ENCODE peak calls at places on chromosomes 2 and 18, in six cellular contexts. S is PC-9; L is CD8-positive, alpha-beta T cell; F is HCT116; B is CD4-positive, CD25-positive, alpha-beta regulatory T cell; T is GM12878. C is an unnamed sample.
A peak's percentile ranks its signal among the peaks of the same experiment; 100 is the strongest.

GRCh38 chr2:174121612-174122011 is 126.7 kb downstream of the OLA1 start:
- DNase-seq in S (peak; percentile 18), L (no peak), F (peak; percentile 88), B (no peak), T (no peak), C (no peak)

GRCh38 chr2:217794133-217794986 is 208.4 kb downstream of the TNS1 start:
- DNase-seq in S (no peak), L (no peak), F (no peak), B (no peak), T (no peak), C (no peak)

GRCh38 chr2:158366342-158366741 is 90.2 kb downstream of the CCDC148 start:
- DNase-seq in S (no peak), L (no peak), F (no peak), B (no peak), T (no peak), C (no peak)

GRCh38 chr2:27863146-27863545 is 27.0 kb downstream of the RBKS start:
- DNase-seq in S (no peak), L (no peak), F (no peak), B (no peak), T (no peak), C (no peak)

GRCh38 chr18:35407871-35408481 is 30.8 kb upstream of the ZNF396 start:
- DNase-seq in S (peak; percentile 17), L (peak; percentile 21), F (peak; percentile 63), B (peak; percentile 71), T (no peak), C (peak; percentile 45)

GRCh38 chr2:187658952-187659525 is 104.8 kb upstream of the TFPI start:
- DNase-seq in S (no peak), L (no peak), F (peak; percentile 21), B (no peak), T (no peak), C (no peak)

GRCh38 chr2:111123751-111124150 is 3.0 kb downstream of the BCL2L11 start:
- DNase-seq in S (no peak), L (no peak), F (no peak), B (no peak), T (no peak), C (no peak)

GRCh38 chr2:37378411-37378810 is 34.0 kb downstream of the QPCT start:
- DNase-seq in S (peak; percentile 72), L (no peak), F (peak; percentile 35), B (no peak), T (no peak), C (no peak)

GRCh38 chr2:100781523-100782375 is 38.2 kb upstream of the NPAS2 start:
- DNase-seq in S (no peak), L (no peak), F (no peak), B (no peak), T (no peak), C (no peak)

GRCh38 chr2:19035238-19035637 is 323.2 kb downstream of the OSR1 start:
- DNase-seq in S (no peak), L (no peak), F (no peak), B (no peak), T (no peak), C (no peak)

GRCh38 chr2:210673117-210673516 is 116.7 kb downstream of the CPS1 start:
- DNase-seq in S (no peak), L (no peak), F (no peak), B (no peak), T (no peak), C (no peak)

GRCh38 chr2:56971383-56971974 is 787.7 kb downstream of the CCDC85A start:
- DNase-seq in S (no peak), L (no peak), F (no peak), B (no peak), T (no peak), C (no peak)

GRCh38 chr2:178306351-178307073 is 112.2 kb downstream of the OSBPL6 start:
- DNase-seq in S (peak; percentile 38), L (no peak), F (peak; percentile 24), B (peak; percentile 55), T (peak; percentile 31), C (peak; percentile 38)

GRCh38 chr18:79129120-79129519 is 59.9 kb downstream of the ATP9B start:
- DNase-seq in S (no peak), L (no peak), F (no peak), B (no peak), T (no peak), C (no peak)

GRCh38 chr2:108616731-108617161 is 82.5 kb downstream of the LIMS1 start:
- DNase-seq in S (no peak), L (no peak), F (no peak), B (no peak), T (no peak), C (no peak)

GRCh38 chr18:7626922-7627440 is 59.9 kb downstream of the PTPRM start:
- DNase-seq in S (peak; percentile 52), L (no peak), F (no peak), B (no peak), T (no peak), C (no peak)

GRCh38 chr18:79784965-79785770 is 12.6 kb upstream of the KCNG2 start:
- DNase-seq in S (no peak), L (no peak), F (no peak), B (no peak), T (no peak), C (no peak)

GRCh38 chr2:7019191-7019590 is 102.0 kb downstream of the RNF144A start:
- DNase-seq in S (no peak), L (no peak), F (no peak), B (no peak), T (no peak), C (no peak)
- H3K27ac ChIP-seq in S (no peak overlapping the region), L (no peak overlapping the region), F (no peak overlapping the region), B (no peak overlapping the region), T (no peak overlapping the region), C (no peak overlapping the region)

DNA sequence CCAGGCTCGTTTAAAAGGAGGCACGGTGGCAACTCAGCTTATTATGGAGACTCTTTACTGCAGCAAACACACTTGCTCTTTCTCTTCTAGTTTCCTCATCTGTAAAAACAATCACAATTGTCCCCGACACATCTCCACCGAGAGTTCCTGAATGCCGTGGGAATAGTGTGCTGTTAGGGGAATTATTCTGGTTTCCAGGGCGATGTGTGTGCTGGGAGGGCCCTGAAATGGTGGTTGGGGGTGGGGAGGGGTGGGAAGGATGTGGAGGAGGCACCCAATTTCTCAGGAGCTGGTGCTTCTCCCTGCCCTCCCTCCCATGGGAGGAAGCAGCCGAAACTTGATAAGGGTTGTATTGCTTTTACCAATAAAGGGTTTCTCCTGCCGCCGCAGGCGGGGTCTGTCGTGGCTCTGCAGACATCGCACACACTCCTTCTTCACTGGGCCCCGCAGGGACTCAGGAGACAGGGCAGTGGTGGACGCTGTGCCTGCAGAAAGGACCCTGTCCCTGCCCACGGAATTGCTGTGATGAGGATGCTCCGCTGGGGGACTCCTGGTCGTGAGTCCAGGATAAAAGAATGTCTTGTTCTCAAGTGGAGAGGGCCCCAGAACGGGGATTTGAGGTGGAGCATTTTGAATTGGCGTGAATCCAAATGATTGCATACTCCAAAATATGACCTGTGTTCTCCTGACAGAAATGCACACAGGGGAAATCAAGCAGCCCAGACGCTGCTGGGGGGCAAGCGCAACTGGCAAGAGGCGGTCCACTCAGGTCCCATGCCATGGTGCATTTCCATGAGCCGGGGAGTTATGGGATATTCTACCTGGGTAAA is 119.2 kb downstream of the ACKR3 start:
- DNase-seq in S (no peak), L (no peak), F (no peak), B (no peak), T (no peak), C (no peak)
- H3K4me1 ChIP-seq in S (no peaks in the 10 kb centered on the region), L (no peaks in the 10 kb centered on the region), F (no peaks in the 10 kb centered on the region), B (no peaks in the 10 kb centered on the region), T (no peaks in the 10 kb centered on the region), C (no peaks in the 10 kb centered on the region)

GRCh38 chr2:39606585-39606984 is 59.1 kb upstream of the TMEM178A start:
- DNase-seq in S (no peak), L (no peak), F (no peak), B (no peak), T (no peak), C (no peak)

GRCh38 chr2:39608690-39609457 is 56.8 kb upstream of the TMEM178A start:
- DNase-seq in S (no peak), L (no peak), F (no peak), B (no peak), T (no peak), C (no peak)

GRCh38 chr2:39607538-39608211 is 58.0 kb upstream of the TMEM178A start:
- DNase-seq in S (no peak), L (no peak), F (no peak), B (no peak), T (no peak), C (no peak)

GRCh38 chr2:39609917-39610316 is 55.8 kb upstream of the TMEM178A start:
- DNase-seq in S (no peak), L (no peak), F (no peak), B (no peak), T (no peak), C (no peak)

DNA sequence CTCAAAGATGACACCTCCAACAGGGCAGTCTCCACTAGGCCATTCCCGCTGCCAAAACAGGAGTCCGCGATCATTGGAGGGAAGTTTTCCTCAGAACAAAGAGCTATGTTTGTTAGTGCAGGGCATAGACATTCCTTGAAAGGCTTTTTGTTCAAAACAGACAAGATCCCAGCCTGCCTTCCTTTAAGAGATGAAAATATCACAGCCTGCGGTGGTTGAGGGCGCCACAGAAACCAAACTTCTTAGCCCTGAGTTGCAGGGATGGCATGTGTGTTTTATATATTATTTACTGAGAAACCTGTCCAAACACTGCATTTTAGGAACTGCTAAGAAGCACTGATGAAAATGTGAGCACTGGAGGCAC is 57.5 kb upstream of the TMEM178A start:
- DNase-seq in S (no peak), L (no peak), F (no peak), B (no peak), T (no peak), C (no peak)
- H3K27ac ChIP-seq in S (no peak overlapping the region), L (no peak overlapping the region), F (no peak overlapping the region), B (no peak overlapping the region), T (no peak overlapping the region), C (no peak overlapping the region)

GRCh38 chr2:126656311-126657145 is 570 bp downstream of the GYPC start:
- DNase-seq in S (no peak), L (peak; percentile 22), F (no peak), B (peak; percentile 57), T (no peak), C (no peak)

GRCh38 chr2:126658316-126658909 is 2.5 kb downstream of the GYPC start:
- DNase-seq in S (no peak), L (no peak), F (no peak), B (peak; percentile 56), T (no peak), C (no peak)

GRCh38 chr2:126658910-126659613 is 3.1 kb downstream of the GYPC start:
- DNase-seq in S (no peak), L (peak; percentile 38), F (no peak), B (peak; percentile 93), T (peak; percentile 56), C (no peak)

GRCh38 chr2:126657146-126657635 is 1.2 kb downstream of the GYPC start:
- DNase-seq in S (no peak), L (peak; percentile 30), F (no peak), B (peak; percentile 59), T (no peak), C (no peak)

DNA sequence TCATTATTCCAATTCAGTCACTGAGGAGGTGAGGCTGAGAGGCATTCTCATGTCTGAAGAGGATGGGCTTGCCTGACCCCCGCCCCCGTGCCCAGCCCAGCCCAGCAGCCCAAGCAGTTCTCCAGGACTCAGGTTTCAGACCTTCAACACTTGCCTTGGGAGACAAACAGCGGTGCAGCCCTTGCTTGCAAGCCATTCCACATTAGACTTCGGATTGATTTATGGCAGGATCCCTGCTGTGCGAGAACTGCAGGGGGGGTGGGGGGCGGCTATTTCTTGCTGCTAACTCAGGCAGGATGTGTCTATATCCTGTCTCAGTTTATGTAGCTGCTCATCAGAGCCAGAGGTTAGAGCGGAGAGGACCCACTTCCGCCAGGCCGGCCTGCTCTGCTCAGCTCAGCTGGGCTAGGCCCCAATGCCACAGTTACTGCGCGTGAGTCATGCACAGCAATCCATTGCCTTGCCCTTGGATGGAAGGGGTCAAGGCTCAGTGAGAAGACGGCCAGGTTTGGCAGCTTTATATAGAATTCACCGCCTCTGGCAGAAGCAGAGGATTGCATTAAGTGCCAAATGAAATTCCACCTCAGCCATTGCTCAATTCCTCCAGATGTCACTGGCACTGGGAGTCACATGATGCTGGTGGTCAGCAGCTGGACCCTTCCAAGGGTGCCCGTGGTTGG is 1.8 kb downstream of the GYPC start:
- DNase-seq in S (peak; percentile 40), L (peak; percentile 61), F (peak; percentile 63), B (peak; percentile 95), T (peak; percentile 61), C (peak; percentile 82)
- H3K4me1 ChIP-seq in S (no peaks in the 10 kb centered on the region), L (peaks cover 59% of the 10 kb centered on the region), F (peaks cover 22% of the 10 kb centered on the region), B (peaks cover 62% of the 10 kb centered on the region), T (peaks cover 40% of the 10 kb centered on the region), C (peaks cover 30% of the 10 kb centered on the region)

C was measured in Panc1.